ENCODE peak calls at places on chromosomes 11 and 22, in eight cellular contexts. Y is uterus, S is right lobe of liver, D is transverse colon, I is esophagus squamous epithelium, Q is A549, O is sigmoid colon, R is tibial nerve. G is an unnamed sample. For H3K4me1, the result is how much of the 10 kb centered on the place peaks cover.

GRCh38 chr11:128487978-128488377 is 99.4 kb downstream of the ETS1 start:
- DNase-seq in Y (no peak), D (no peak), I (no peak), S (no peak), Q (no peak), R (no peak), O (no peak), G (no peak)

GRCh38 chr22:19357270-19358105 is 66.0 kb upstream of the CLTCL1 start:
- DNase-seq in R (no peak), S (no peak), D (no peak), Q (no peak), Y (no peak), O (no peak), I (no peak), G (no peak)

GRCh38 chr22:26837784-26838520 is 180.6 kb downstream of the MIAT start:
- DNase-seq in Q (no peak), O (no peak), S (no peak), R (no peak), I (no peak), D (no peak), Y (no peak), G (no peak)

GRCh38 chr11:112524808-112525207 is 264.1 kb upstream of the PLET1 start:
- DNase-seq in Q (no peak), S (no peak), I (no peak), O (peak), D (peak), Y (no peak), R (peak), G (no peak)

GRCh38 chr11:85941380-85941973 is 86.3 kb downstream of the CCDC83 start:
- DNase-seq in Y (peak), I (no peak), D (peak), O (peak), Q (peak), S (peak), R (peak), G (no peak)

GRCh38 chr11:128530119-128531091 is 57.0 kb downstream of the ETS1 start:
- DNase-seq in O (peak), Y (peak), S (no peak), D (peak), Q (no peak), I (no peak), R (no peak), G (no peak)

GRCh38 chr11:88179966-88180629 is 4.9 kb upstream of the RAB38 start:
- DNase-seq in R (no peak), S (no peak), I (no peak), O (no peak), D (no peak), Y (no peak), Q (no peak), G (no peak)

GRCh38 chr22:43060213-43060612 is 29.0 kb downstream of the TTLL1 start:
- DNase-seq in R (no peak), Y (no peak), I (no peak), O (no peak), S (no peak), D (peak), Q (no peak), G (no peak)

GRCh38 chr11:69460540-69461257 is 20.8 kb upstream of the LINC01488 start:
- DNase-seq in O (no peak), S (no peak), I (no peak), R (no peak), Y (no peak), D (no peak), Q (no peak), G (peak)

GRCh38 chr11:19460718-19461405 is 220.1 kb upstream of the E2F8 start:
- DNase-seq in Q (no peak), I (no peak), Y (no peak), R (no peak), O (no peak), S (no peak), D (peak), G (no peak)

GRCh38 chr22:48331691-48332220 is 1495.9 kb downstream of the BRD1 start:
- DNase-seq in Q (no peak), R (no peak), S (no peak), O (no peak), I (no peak), Y (no peak), D (no peak), G (no peak)

GRCh38 chr22:41482319-41482935 is 13.5 kb downstream of the ACO2 start:
- DNase-seq in I (no peak), R (no peak), Y (no peak), Q (no peak), D (no peak), O (no peak), S (no peak), G (no peak)

GRCh38 chr11:118621071-118621815 is 13.8 kb downstream of the PHLDB1 start:
- DNase-seq in O (peak), Q (no peak), S (peak), Y (peak), D (peak), R (peak), I (no peak), G (peak)

GRCh38 chr11:118619444-118620205 is 12.2 kb downstream of the PHLDB1 start:
- DNase-seq in Y (peak), O (peak), R (no peak), Q (no peak), I (no peak), D (no peak), S (no peak), G (peak)

GRCh38 chr11:118618115-118618990 is 10.9 kb downstream of the PHLDB1 start:
- DNase-seq in R (peak), D (no peak), O (peak), S (peak), Y (peak), Q (no peak), I (no peak), G (peak)

GRCh38 chr11:118620529-118621070 is 13.2 kb downstream of the PHLDB1 start:
- DNase-seq in Q (no peak), R (no peak), I (no peak), O (no peak), D (no peak), Y (no peak), S (no peak), G (peak)

GRCh38 chr11:118618991-118619375 is 11.6 kb downstream of the PHLDB1 start:
- DNase-seq in R (peak), I (no peak), O (peak), Y (peak), D (no peak), Q (no peak), S (no peak), G (peak)
- H3K4me1 ChIP-seq in R (half or more), I (half or more), O (half or more), Y (under half), D (under half), Q (half or more), S (under half), G (half or more)

GRCh38 chr11:46381046-46381835 is at the start of gene MDK:
- DNase-seq in Y (no peak), R (no peak), Q (no peak), O (peak), D (peak), I (no peak), S (no peak), G (peak)
- H3K27ac ChIP-seq in Y (peak), R (peak), Q (peak), O (peak), D (peak), I (peak), S (peak), G (peak)

GRCh38 chr11:9852465-9852864 is 188.6 kb downstream of the SWAP70 start:
- DNase-seq in Y (no peak), S (no peak), Q (no peak), D (no peak), O (no peak), R (no peak), I (no peak), G (no peak)

GRCh38 chr11:9849384-9849783 is 185.5 kb downstream of the SWAP70 start:
- DNase-seq in I (no peak), D (no peak), O (no peak), Q (no peak), Y (no peak), R (no peak), S (no peak), G (no peak)

GRCh38 chr11:9853929-9854557 is 190.2 kb downstream of the SWAP70 start:
- DNase-seq in R (no peak), D (no peak), I (no peak), Y (no peak), Q (no peak), S (no peak), O (no peak), G (no peak)

GRCh38 chr11:9850224-9850895 is 186.5 kb downstream of the SWAP70 start:
- DNase-seq in I (no peak), R (no peak), O (no peak), D (no peak), Y (no peak), S (no peak), Q (no peak), G (no peak)

GRCh38 chr11:9851366-9851765 is 187.5 kb downstream of the SWAP70 start:
- DNase-seq in O (no peak), R (no peak), I (no peak), S (no peak), Y (no peak), D (no peak), Q (no peak), G (no peak)
- TF ChIP-seq POLR2A in O (no peak), R (no peak), I (no peak), S (no peak), Y (no peak), D (no peak), Q (no peak), G (no peak)

DNA sequence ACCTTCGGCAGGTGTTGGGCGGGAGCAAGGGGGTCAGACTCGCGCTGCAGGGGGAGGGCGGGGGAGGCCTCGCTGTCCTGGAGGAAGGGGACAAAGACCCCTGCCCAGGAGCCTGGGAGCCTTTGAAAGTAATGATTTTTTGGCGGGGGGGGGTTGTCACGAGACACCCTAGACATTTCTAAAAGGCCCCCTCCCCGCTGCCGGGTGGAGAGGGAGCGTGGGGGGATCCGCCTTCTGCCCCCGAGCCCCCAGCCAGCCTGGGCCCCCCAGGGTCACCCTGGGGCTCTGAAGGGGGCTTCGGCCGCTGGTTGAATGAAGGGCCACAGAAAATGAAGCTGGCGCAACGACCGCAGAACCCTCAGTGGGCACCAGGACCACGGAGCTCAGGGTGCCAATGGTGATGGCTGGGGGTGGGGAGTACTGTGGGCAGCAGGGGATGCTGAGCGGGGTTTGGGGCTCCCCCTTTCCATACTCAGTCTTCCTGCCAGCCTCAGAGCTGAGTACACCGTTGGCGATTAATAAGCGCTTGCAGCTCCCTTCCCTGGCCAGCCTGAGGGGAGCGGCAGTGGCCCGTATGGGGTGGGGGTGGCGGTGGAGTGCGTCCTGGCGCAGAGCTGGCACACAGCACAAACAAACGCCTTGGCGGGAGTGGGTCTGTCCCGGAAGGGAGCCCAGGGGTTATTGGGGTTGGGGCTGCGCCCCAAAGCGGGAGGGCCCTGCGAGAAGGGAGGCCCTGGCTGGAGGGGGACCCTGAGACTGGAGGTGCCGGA is 1.2 kb upstream of the DUSP8 start:
- DNase-seq in Y (no peak), O (peak), R (no peak), Q (no peak), S (peak), I (no peak), D (peak), G (no peak)
- H3K4me1 ChIP-seq in Y (under half), O (half or more), R (half or more), Q (under half), S (under half), I (half or more), D (half or more), G (under half)

GRCh38 chr11:57942808-57943207 is 80.9 kb upstream of the OR9Q1 start:
- DNase-seq in I (no peak), S (no peak), Y (no peak), D (no peak), Q (no peak), R (no peak), O (no peak), G (no peak)
- H3K27ac ChIP-seq in I (no peak), S (no peak), Y (no peak), D (no peak), Q (no peak), R (no peak), O (no peak), G (no peak)

G was measured in spleen.